ENCODE peak calls at places on chromosomes 11 and 22, in six cellular contexts. Z is NB4; M is CD4-positive, alpha-beta T cell; S is psoas muscle; N is mucosa of descending colon; F is left lung. P is an unnamed sample.

GRCh38 chr22:44365196-44365802 is 52.5 kb upstream of the SHISAL1 start:
- DNase-seq in Z (no peak), M (no peak), S (peak; percentile 12), N (peak; percentile 9), F (no peak), P (peak; percentile 9)

GRCh38 chr11:1659478-1659877 is 29.9 kb downstream of the KRTAP5-5 start:
- DNase-seq in Z (no peak), M (no peak), S (no peak), N (peak; percentile 22), F (no peak), P (no peak)

GRCh38 chr11:114285599-114285998 is 10.6 kb upstream of the NNMT start:
- DNase-seq in Z (no peak), M (no peak), S (no peak), N (no peak), F (no peak), P (no peak)

GRCh38 chr22:45271667-45272188 is 13.0 kb upstream of the UPK3A start:
- DNase-seq in Z (no peak), M (no peak), S (peak; percentile 67), N (no peak), F (no peak), P (no peak)

GRCh38 chr11:15710593-15711260 is 596.0 kb downstream of the INSC start:
- DNase-seq in Z (no peak), M (no peak), S (no peak), N (no peak), F (no peak), P (no peak)

GRCh38 chr22:43135565-43135964 is 7.6 kb downstream of the MCAT start:
- DNase-seq in Z (no peak), M (no peak), S (no peak), N (no peak), F (no peak), P (no peak)

GRCh38 chr11:47775240-47775869 is 8.2 kb upstream of the FNBP4 start:
- DNase-seq in Z (peak; percentile 34), M (no peak), S (no peak), N (no peak), F (no peak), P (no peak)

GRCh38 chr11:62125881-62126280 is 2.1 kb downstream of the INCENP start:
- DNase-seq in Z (peak; percentile 34), M (no peak), S (no peak), N (no peak), F (no peak), P (peak; percentile 42)

GRCh38 chr11:19953909-19954308 is 206.4 kb downstream of the DBX1 start:
- DNase-seq in Z (peak; percentile 31), M (no peak), S (no peak), N (no peak), F (no peak), P (no peak)

GRCh38 chr11:103450241-103450640 is 341.0 kb downstream of the DYNC2H1 start:
- DNase-seq in Z (no peak), M (no peak), S (no peak), N (no peak), F (no peak), P (no peak)

GRCh38 chr11:45879803-45880685 is 5.4 kb upstream of the MAPK8IP1 start:
- DNase-seq in Z (peak; percentile 50), M (no peak), S (no peak), N (no peak), F (no peak), P (peak; percentile 43)

GRCh38 chr11:26247340-26247739 is 84.6 kb upstream of the ANO3 start:
- DNase-seq in Z (no peak), M (no peak), S (no peak), N (no peak), F (no peak), P (no peak)

GRCh38 chr11:28760676-28761390 is 652.6 kb downstream of the METTL15 start:
- DNase-seq in Z (no peak), M (no peak), S (no peak), N (no peak), F (no peak), P (no peak)

GRCh38 chr22:38868286-38868721 is 3.7 kb downstream of the CBX6 start:
- DNase-seq in Z (no peak), M (no peak), S (no peak), N (no peak), F (no peak), P (no peak)

GRCh38 chr22:49232319-49233067 is 595.2 kb downstream of the BRD1 start:
- DNase-seq in Z (no peak), M (no peak), S (no peak), N (peak; percentile 21), F (no peak), P (no peak)

GRCh38 chr22:50079689-50080465 is 5.3 kb downstream of the MLC1 start:
- DNase-seq in Z (no peak), M (no peak), S (no peak), N (no peak), F (no peak), P (no peak)

GRCh38 chr11:69396948-69397307 is 84.5 kb upstream of the LINC01488 start:
- DNase-seq in Z (no peak), M (no peak), S (no peak), N (no peak), F (no peak), P (no peak)

GRCh38 chr11:2770556-2771301 is 70.9 kb upstream of the KCNQ1OT1 start:
- DNase-seq in Z (no peak), M (no peak), S (no peak), N (peak; percentile 34), F (peak; percentile 22), P (peak; percentile 6)

GRCh38 chr11:123235117-123235686 is 40.2 kb upstream of the CLMP start:
- DNase-seq in Z (peak; percentile 57), M (peak; percentile 33), S (peak; percentile 58), N (no peak), F (no peak), P (peak; percentile 61)

GRCh38 chr11:92552942-92553341 is 328.3 kb downstream of the FAT3 start:
- DNase-seq in Z (no peak), M (no peak), S (no peak), N (no peak), F (no peak), P (no peak)

GRCh38 chr22:44210721-44211120 is 30.0 kb downstream of the PARVG start:
- DNase-seq in Z (no peak), M (no peak), S (no peak), N (no peak), F (no peak), P (no peak)

GRCh38 chr22:48104102-48104738 is 1341.8 kb downstream of the TBC1D22A start:
- DNase-seq in Z (no peak), M (no peak), S (no peak), N (no peak), F (no peak), P (no peak)

GRCh38 chr11:58674609-58675008 is 52.1 kb downstream of the CNTF start:
- DNase-seq in Z (no peak), M (no peak), S (no peak), N (no peak), F (no peak), P (no peak)

GRCh38 chr22:49011379-49011768 is 816.3 kb downstream of the BRD1 start:
- DNase-seq in Z (no peak), M (no peak), S (no peak), N (peak; percentile 10), F (no peak), P (no peak)

GRCh38 chr11:73195191-73196007 is 22.7 kb upstream of the P2RY2 start:
- DNase-seq in Z (peak; percentile 51), M (no peak), S (no peak), N (no peak), F (peak; percentile 21), P (peak; percentile 7)

GRCh38 chr11:65310215-65310614 is 4.5 kb upstream of the CDC42EP2 start:
- DNase-seq in Z (no peak), M (no peak), S (peak; percentile 65), N (peak; percentile 69), F (no peak), P (no peak)

GRCh38 chr11:42234381-42235035 is 775.1 kb upstream of the LRRC4C start:
- DNase-seq in Z (no peak), M (no peak), S (no peak), N (no peak), F (no peak), P (no peak)

GRCh38 chr11:2688381-2689231 is 11.2 kb downstream of the KCNQ1OT1 start:
- DNase-seq in Z (no peak), M (no peak), S (no peak), N (no peak), F (peak; percentile 23), P (no peak)

GRCh38 chr22:26416670-26417270 is 12.3 kb upstream of the ASPHD2 start:
- DNase-seq in Z (no peak), M (no peak), S (peak; percentile 39), N (no peak), F (no peak), P (no peak)

GRCh38 chr11:111736191-111736590 is 30.0 kb downstream of the PPP2R1B start:
- DNase-seq in Z (no peak), M (no peak), S (peak; percentile 37), N (no peak), F (no peak), P (no peak)

GRCh38 chr11:111737877-111738205 is 28.3 kb downstream of the PPP2R1B start:
- DNase-seq in Z (no peak), M (no peak), S (no peak), N (no peak), F (no peak), P (no peak)

GRCh38 chr11:111735262-111736116 is 30.7 kb downstream of the PPP2R1B start:
- DNase-seq in Z (no peak), M (no peak), S (peak; percentile 84), N (peak; percentile 70), F (peak; percentile 71), P (no peak)

GRCh38 chr11:111736621-111737055 is 29.6 kb downstream of the PPP2R1B start:
- DNase-seq in Z (no peak), M (no peak), S (no peak), N (no peak), F (no peak), P (no peak)

GRCh38 chr11:111737180-111737876 is 28.9 kb downstream of the PPP2R1B start:
- DNase-seq in Z (no peak), M (no peak), S (peak; percentile 25), N (no peak), F (no peak), P (no peak)
- TF ChIP-seq CTCF in Z (no peak), M (no peak), S (no peak), N (no peak), F (no peak), P (no peak)

GRCh38 chr11:9459573-9460321 is 1.1 kb upstream of the ZNF143 start:
- DNase-seq in Z (peak; percentile 69), M (peak; percentile 5), S (peak; percentile 60), N (no peak), F (no peak), P (no peak)
- TF ChIP-seq CTCF in Z (no peak), M (no peak), S (no peak), N (no peak), F (no peak), P (no peak)

GRCh38 chr22:29194269-29194668 is 11.4 kb upstream of the EMID1 start:
- DNase-seq in Z (no peak), M (no peak), S (no peak), N (no peak), F (no peak), P (no peak)
- TF ChIP-seq CTCF in Z (peak; percentile 27), M (no peak), S (no peak), N (no peak), F (no peak), P (peak; percentile 34)

DNA sequence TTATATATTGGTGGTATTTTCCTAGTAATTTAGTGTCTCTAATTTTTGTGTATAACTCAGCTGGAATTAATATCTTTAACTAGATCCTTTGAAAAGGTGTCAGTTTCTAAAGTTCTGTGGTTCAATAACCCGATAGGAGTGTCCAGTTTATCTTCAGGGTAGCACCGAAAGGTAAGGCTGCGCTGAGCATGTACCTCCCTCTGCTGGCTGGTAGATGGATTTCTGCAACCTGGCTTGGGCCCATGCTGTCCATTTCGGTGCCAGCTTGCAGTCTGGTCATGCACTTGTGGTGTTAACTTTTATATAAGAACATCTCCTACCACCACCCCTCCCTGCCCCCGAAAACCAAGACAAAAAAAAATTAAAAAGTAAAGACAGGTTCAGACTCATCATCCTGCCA is 24.7 kb downstream of the EXT2 start:
- DNase-seq in Z (no peak), M (no peak), S (no peak), N (no peak), F (no peak), P (no peak)
- TF ChIP-seq CTCF in Z (peak; percentile 9), M (no peak), S (peak; percentile 55), N (no peak), F (no peak), P (no peak)